ENCODE peak calls at places on chromosomes 4 and X, in ten cellular contexts. W is heart left ventricle; L is activated B cell treated with CpG ODN at 0.5 μM for 24 hours; Q is cardiac fibroblast; X is tibial nerve; Z is AG10803; M is fibroblast of villous mesenchyme; K is sigmoid colon; N is CD8-positive, alpha-beta T cell; I is heart right ventricle. J is an unnamed sample.

GRCh38 chrX:23185951-23186350 is 148.7 kb upstream of the PTCHD1 start:
- DNase-seq in Q (no peak), L (no peak), X (no peak), Z (no peak), W (no peak), N (no peak), I (no peak), M (no peak), K (no peak), J (no peak)

GRCh38 chrX:1661048-1661921 is 46.4 kb downstream of the ASMT start:
- DNase-seq in M (no peak), I (no peak), K (no peak), N (peak), X (peak), Q (no peak), W (peak), Z (no peak), L (peak), J (no peak)

GRCh38 chrX:3567681-3568080 is 145.8 kb downstream of the PRKX start:
- DNase-seq in K (no peak), Q (peak), I (no peak), X (no peak), W (no peak), L (no peak), M (no peak), Z (peak), N (no peak), J (no peak)

GRCh38 chrX:2351321-2351720 is 149.5 kb downstream of the DHRSX start:
- DNase-seq in W (no peak), X (no peak), Z (peak), L (no peak), K (no peak), Q (peak), I (no peak), M (peak), N (no peak), J (no peak)

GRCh38 chr4:17773125-17773698 is 8.2 kb downstream of the FAM184B start:
- DNase-seq in Z (no peak), Q (no peak), L (no peak), I (no peak), W (no peak), M (no peak), N (no peak), X (no peak), K (no peak), J (no peak)

GRCh38 chr4:53591372-53591892 is at the start of gene LNX1:
- DNase-seq in M (no peak), X (no peak), Z (no peak), N (no peak), K (no peak), W (no peak), I (no peak), L (no peak), Q (no peak), J (peak)

GRCh38 chrX:17022205-17022604 is 75.7 kb downstream of the REPS2 start:
- DNase-seq in I (no peak), M (peak), X (no peak), K (no peak), N (no peak), W (no peak), L (no peak), Q (peak), Z (peak), J (no peak)

GRCh38 chr4:16025268-16025667 is 58.6 kb downstream of the PROM1 start:
- DNase-seq in N (no peak), L (no peak), Q (no peak), W (no peak), Z (no peak), I (no peak), X (no peak), M (no peak), K (no peak), J (no peak)

GRCh38 chr4:155600246-155600645 is 66.4 kb upstream of the GUCY1A1 start:
- DNase-seq in Q (no peak), M (no peak), Z (no peak), N (no peak), K (no peak), X (no peak), L (no peak), W (no peak), I (no peak), J (no peak)

GRCh38 chr4:14165253-14165942 is 537.9 kb upstream of the BOD1L1 start:
- DNase-seq in Z (no peak), K (no peak), I (no peak), X (peak), M (no peak), W (no peak), Q (no peak), L (no peak), N (no peak), J (no peak)

GRCh38 chr4:141376769-141377168 is 156.1 kb downstream of the ZNF330 start:
- DNase-seq in Q (no peak), W (no peak), I (no peak), N (no peak), L (no peak), M (no peak), Z (no peak), X (no peak), K (no peak), J (no peak)

GRCh38 chr4:141371206-141371605 is 150.5 kb downstream of the ZNF330 start:
- DNase-seq in X (no peak), K (no peak), I (no peak), W (no peak), M (no peak), Q (no peak), Z (no peak), L (no peak), N (no peak), J (no peak)

GRCh38 chr4:141375855-141376254 is 155.2 kb downstream of the ZNF330 start:
- DNase-seq in L (no peak), N (no peak), W (peak), K (no peak), M (peak), X (no peak), I (no peak), Z (peak), Q (peak), J (no peak)
- TF ChIP-seq CTCF in L (no peak), N (no peak), W (peak), K (no peak), M (peak), X (no peak), I (no peak), Z (peak), Q (peak), J (no peak)

GRCh38 chr4:100935090-100935489 is 412.2 kb downstream of the PPP3CA start:
- DNase-seq in I (no peak), Z (no peak), W (no peak), M (no peak), Q (peak), L (no peak), X (no peak), K (no peak), N (no peak), J (no peak)
- TF ChIP-seq CTCF in I (no peak), Z (peak), W (peak), M (peak), Q (peak), L (no peak), X (no peak), K (no peak), N (no peak), J (no peak)

DNA sequence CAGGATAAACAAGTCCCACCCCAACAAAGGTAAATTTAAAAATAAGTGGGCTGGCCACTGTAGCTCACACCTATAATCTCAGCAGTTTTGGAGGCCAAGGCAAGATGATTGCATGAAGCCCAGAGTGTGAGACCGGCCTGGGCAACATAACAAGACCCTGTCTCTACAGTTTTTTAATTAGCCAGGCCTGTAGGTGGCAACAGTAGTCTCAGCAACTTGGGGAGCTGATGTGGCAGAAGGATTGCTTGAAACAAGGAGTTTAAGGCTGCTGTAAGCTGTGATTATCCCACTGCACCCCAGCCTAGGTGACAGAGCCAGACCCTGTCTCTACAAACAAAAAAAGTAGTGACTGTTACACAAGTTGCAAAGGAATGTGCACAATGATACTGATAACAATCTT is 74.6 kb upstream of the FAAH2 start:
- DNase-seq in L (no peak), K (no peak), W (no peak), M (no peak), X (no peak), Z (no peak), I (no peak), N (no peak), Q (no peak), J (no peak)
- TF ChIP-seq CTCF in L (no peak), K (no peak), W (no peak), M (no peak), X (no peak), Z (no peak), I (no peak), N (no peak), Q (no peak), J (no peak)

DNA sequence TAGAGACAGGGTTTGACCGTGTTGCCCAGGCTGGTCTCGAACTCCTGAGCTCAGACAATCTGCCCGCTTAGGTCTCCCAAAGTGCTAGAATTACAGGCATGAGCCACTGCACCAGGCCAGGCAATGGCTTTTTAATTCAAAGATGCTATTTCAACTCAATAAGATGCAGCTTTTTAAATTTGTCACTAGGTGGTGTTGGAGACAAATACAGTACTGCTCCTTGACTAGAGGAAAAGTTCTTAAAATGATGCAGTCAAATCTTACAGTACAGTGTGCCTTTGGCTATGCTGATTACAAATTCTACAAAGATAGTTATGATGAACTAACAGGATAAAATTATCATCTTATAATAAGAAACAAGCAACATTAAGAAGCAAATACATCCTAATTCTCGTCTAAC is 441.1 kb downstream of the KCNIP4 start:
- DNase-seq in K (no peak), N (no peak), I (no peak), L (no peak), X (no peak), Z (no peak), M (peak), Q (peak), W (no peak), J (no peak)
- TF ChIP-seq CTCF in K (no peak), N (no peak), I (no peak), L (no peak), X (no peak), Z (no peak), M (peak), Q (peak), W (no peak), J (peak)

DNA sequence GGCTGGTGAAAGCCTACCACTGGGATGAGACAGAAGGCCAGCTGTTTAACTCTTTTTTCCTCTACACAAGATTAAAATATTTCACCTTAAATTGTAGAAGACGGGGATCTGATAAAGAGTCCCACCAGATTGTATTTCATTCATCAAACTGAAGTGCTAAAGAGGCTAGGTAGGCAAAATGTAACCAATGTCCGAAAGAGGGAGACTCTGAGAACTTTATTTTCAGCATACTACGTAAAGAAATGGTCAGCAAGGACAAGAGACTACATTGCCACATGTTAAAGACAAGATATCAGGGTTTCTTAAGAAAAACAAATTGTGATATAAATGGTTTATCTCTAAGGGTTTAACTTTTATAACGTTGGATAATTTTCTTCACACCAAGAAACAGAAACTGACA is 71.6 kb upstream of the INPP4B start:
- DNase-seq in Q (no peak), M (no peak), X (no peak), N (no peak), Z (no peak), W (no peak), L (no peak), I (no peak), K (no peak), J (no peak)
- TF ChIP-seq CTCF in Q (no peak), M (no peak), X (no peak), N (no peak), Z (no peak), W (no peak), L (no peak), I (no peak), K (no peak), J (no peak)

DNA sequence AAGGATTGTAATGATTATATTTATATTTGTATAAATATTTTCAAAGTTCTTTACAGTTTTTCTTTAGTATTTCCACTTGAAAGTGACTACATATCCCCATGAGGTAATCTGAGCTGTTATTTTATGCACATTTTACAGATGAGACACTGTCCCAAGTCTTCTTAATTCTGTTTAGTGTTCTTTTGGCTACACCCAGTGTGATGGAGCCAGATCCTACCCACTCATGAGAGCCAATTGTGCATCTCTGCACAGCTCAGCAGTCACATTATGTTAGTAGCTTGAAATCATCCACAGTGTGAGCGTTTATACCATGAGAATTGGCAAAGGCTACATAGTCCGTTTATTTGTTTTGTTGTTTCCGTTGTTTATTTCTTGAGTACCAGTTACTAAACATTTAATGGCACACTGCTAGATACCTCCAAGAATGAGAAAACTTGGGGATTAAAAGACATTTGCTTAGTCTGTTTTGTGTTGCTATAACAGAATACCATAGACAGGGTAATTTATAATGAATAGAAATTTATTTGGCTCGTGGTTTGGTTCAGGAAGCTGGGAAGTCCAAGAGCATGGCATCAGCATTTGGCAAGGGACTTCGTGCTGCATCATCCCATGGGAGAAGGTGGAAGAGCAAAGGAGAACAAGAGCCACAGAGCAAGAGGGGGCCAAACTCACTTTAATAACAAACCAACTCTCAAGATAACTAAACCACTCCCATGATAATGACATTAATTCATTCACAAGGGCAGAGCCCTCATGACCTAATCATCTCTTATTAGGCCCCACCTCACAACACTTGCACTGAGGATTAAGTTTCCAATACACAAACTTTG is 113.1 kb upstream of the ATXN3L start:
- DNase-seq in L (no peak), I (no peak), W (no peak), M (peak), X (no peak), K (no peak), N (no peak), Z (peak), Q (peak), J (no peak)
- TF ChIP-seq CTCF in L (no peak), I (no peak), W (no peak), M (no peak), X (no peak), K (no peak), N (no peak), Z (no peak), Q (no peak), J (no peak)

GRCh38 chrX:131763674-131764073 is 219.8 kb downstream of the OR13H1 start:
- DNase-seq in M (peak), I (no peak), L (no peak), K (peak), Q (no peak), Z (peak), W (peak), N (no peak), X (no peak), J (no peak)
- TF ChIP-seq CTCF in M (peak), I (peak), L (no peak), K (no peak), Q (no peak), Z (no peak), W (peak), N (no peak), X (peak), J (no peak)

DNA sequence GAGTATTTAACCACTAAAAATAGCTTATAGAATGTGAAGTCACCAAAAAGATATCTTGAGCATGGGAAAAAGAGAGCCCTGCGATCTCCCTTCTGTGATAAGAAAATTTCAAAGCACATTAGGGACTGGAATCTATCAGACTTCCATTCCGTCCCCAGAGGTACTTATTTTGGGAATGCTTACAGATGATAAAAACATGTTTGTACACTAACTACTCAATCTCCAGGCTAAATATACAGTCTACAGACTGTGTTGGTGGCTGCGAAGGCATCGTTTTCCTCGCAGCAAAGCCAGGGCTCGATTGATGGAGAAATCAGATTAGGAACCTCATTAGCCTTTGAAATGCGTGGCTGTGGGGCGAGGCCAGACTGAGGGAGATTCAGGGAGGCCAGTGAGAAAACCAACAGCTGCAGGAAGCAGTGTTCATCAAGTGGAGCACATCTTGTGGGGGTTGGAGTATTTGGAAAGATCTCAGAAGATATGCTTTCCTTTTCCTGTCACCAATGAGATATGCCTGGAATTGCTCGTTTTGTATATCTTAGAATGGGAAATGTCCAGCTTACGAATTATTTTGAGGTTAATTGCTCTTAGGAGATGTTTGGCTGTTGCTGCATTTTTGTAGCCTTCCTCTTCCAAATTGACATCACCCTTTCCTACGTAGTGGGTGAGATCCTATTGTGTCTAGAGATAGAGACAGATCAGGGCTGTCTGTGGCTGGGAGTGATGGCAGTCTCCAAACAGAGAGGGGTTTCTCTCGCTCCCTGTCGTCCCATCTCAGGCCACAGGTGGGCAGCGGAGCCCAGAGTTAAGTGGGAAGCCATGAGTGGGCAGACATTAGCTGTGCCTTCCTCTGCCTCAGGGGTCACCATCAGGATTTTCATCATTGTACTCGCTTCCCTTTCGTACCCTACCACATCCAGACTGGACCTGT is 225.0 kb upstream of the FAT1 start:
- DNase-seq in L (no peak), Q (peak), Z (peak), N (no peak), X (no peak), M (peak), W (peak), I (peak), K (no peak), J (no peak)
- TF ChIP-seq CTCF in L (no peak), Q (peak), Z (peak), N (no peak), X (no peak), M (peak), W (no peak), I (no peak), K (no peak), J (peak)